ENCODE peak calls at places on chromosomes 6 and 20, in ten cellular contexts. S is left ventricle myocardium inferior, O is OCI-LY7, U is H9, P is lower lobe of right lung, M is astrocyte of the spinal cord, L is left lung, I is fibroblast of villous mesenchyme, E is Calu3, N is sigmoid colon. J is an unnamed sample.

GRCh38 chr20:6680441-6680840 is 87.0 kb upstream of the BMP2 start:
- DNase-seq in S (no peak), O (no peak), U (no peak), P (no peak), M (no peak), L (no peak), I (no peak), E (no peak), N (no peak), J (no peak)

GRCh38 chr6:145138469-145139185 is 596.7 kb downstream of the EPM2A start:
- DNase-seq in S (no peak), O (no peak), U (no peak), P (no peak), M (no peak), L (no peak), I (no peak), E (no peak), N (no peak), J (no peak)

GRCh38 chr6:130239755-130240154 is 17.0 kb upstream of the SAMD3 start:
- DNase-seq in S (no peak), O (no peak), U (no peak), P (no peak), M (peak), L (no peak), I (no peak), E (no peak), N (no peak), J (peak)

GRCh38 chr6:31738048-31738979 is 1.5 kb upstream of the MSH5 start:
- DNase-seq in S (no peak), O (peak), U (peak), P (peak), M (peak), L (peak), I (peak), E (peak), N (no peak), J (peak)

GRCh38 chr6:3139090-3139903 is 18.0 kb downstream of the TUBB2A start:
- DNase-seq in S (peak), O (peak), U (no peak), P (peak), M (peak), L (peak), I (peak), E (no peak), N (peak), J (peak)

GRCh38 chr6:157045831-157046454 is 268.8 kb downstream of the ARID1B start:
- DNase-seq in S (no peak), O (no peak), U (no peak), P (no peak), M (peak), L (no peak), I (peak), E (peak), N (no peak), J (peak)

GRCh38 chr20:17014217-17014616 is 212.6 kb upstream of the PCSK2 start:
- DNase-seq in S (no peak), O (no peak), U (no peak), P (no peak), M (no peak), L (no peak), I (no peak), E (no peak), N (no peak), J (no peak)

GRCh38 chr6:72245565-72245964 is 359.2 kb downstream of the RIMS1 start:
- DNase-seq in S (no peak), O (no peak), U (peak), P (no peak), M (no peak), L (no peak), I (no peak), E (no peak), N (no peak), J (no peak)

GRCh38 chr20:50607850-50608749 is 83.2 kb downstream of the RIPOR3 start:
- DNase-seq in S (no peak), O (no peak), U (no peak), P (no peak), M (no peak), L (no peak), I (no peak), E (no peak), N (no peak), J (no peak)

GRCh38 chr20:31868853-31869672 is 1.3 kb downstream of the DUSP15 start:
- DNase-seq in S (no peak), O (no peak), U (no peak), P (no peak), M (no peak), L (no peak), I (no peak), E (no peak), N (no peak), J (no peak)

GRCh38 chr6:70414813-70415212 is 1.5 kb downstream of the FAM135A start:
- DNase-seq in S (no peak), O (peak), U (no peak), P (no peak), M (no peak), L (no peak), I (no peak), E (no peak), N (no peak), J (no peak)

GRCh38 chr6:72286911-72287311 is 335.0 kb upstream of the KCNQ5 start:
- DNase-seq in S (no peak), O (no peak), U (no peak), P (no peak), M (peak), L (no peak), I (peak), E (no peak), N (no peak), J (peak)

GRCh38 chr6:133855994-133856393 is 32.9 kb upstream of the TCF21 start:
- DNase-seq in S (no peak), O (no peak), U (no peak), P (no peak), M (no peak), L (no peak), I (no peak), E (no peak), N (no peak), J (no peak)

DNA sequence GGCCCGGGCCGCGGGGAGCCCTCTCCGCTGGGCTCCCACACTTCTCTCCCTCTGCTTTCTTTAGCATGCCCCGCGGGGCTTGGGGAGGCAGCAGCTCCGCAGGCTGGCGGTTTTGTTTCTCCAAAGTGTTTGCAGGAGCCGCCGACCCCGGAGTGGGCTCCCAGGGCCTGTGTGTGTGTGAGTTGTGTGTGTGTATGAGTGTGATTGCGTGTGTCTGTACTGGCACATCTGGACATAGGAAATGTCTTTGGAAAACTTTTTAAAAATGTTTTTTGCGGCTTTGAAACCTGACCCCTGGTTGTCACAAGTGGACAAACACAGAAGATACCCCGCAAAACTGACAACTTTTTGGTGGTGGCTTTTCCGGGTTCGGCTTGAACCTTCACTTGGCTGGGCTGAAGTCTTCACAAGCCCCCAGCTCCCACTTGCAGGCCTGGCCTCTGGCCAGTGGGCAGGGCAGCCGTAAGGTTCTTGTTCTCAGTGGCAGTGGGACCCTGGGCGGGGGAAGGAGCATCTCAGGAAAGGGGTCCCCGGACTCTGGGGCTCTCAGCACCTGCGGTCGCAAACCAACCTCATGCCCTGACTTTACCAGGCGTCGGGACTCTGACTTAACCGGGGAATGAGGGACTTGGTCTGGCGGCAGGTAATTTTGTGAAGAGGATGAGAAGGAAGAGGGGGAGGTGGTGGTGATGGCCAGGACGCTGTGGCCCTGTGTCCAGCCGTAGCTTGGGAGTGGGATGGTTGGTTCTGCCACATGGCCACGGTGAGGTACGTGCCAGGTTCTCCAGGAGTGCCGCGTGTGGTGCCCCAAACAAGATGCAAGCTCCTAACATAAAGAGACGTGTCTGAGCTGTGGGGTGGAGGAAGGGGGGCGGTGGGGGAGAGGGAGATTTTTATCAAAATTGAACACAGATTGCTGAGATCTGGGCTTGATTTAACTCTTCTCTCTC is 600 bp downstream of the DAAM2 start:
- DNase-seq in S (no peak), O (no peak), U (peak), P (no peak), M (no peak), L (no peak), I (peak), E (no peak), N (peak), J (peak)
- TF ChIP-seq CTCF in S (no peak), O (no peak), U (no peak), P (no peak), M (no peak), L (no peak), I (no peak), E (no peak), N (no peak), J (peak)

GRCh38 chr6:30447237-30447636 is 42.1 kb upstream of the HLA-E start:
- DNase-seq in S (no peak), O (no peak), U (peak), P (no peak), M (peak), L (no peak), I (no peak), E (peak), N (no peak), J (peak)
- TF ChIP-seq CTCF in S (no peak), O (no peak), U (peak), P (no peak), M (peak), L (no peak), I (peak), E (peak), N (no peak), J (peak)

GRCh38 chr20:42595625-42596024 is 594.1 kb downstream of the PTPRT start:
- DNase-seq in S (no peak), O (no peak), U (no peak), P (no peak), M (no peak), L (no peak), I (no peak), E (no peak), N (no peak), J (no peak)
- TF ChIP-seq CTCF in S (no peak), O (no peak), U (no peak), P (no peak), M (no peak), L (no peak), I (no peak), E (no peak), N (no peak), J (no peak)

GRCh38 chr6:53858913-53859312 is 64.1 kb downstream of the LRRC1 start:
- DNase-seq in S (no peak), O (no peak), U (no peak), P (no peak), M (no peak), L (no peak), I (no peak), E (no peak), N (no peak), J (no peak)

GRCh38 chr6:53860511-53860910 is 65.7 kb downstream of the LRRC1 start:
- DNase-seq in S (no peak), O (no peak), U (no peak), P (no peak), M (no peak), L (no peak), I (no peak), E (no peak), N (no peak), J (no peak)

GRCh38 chr6:53857318-53858094 is 62.7 kb downstream of the LRRC1 start:
- DNase-seq in S (no peak), O (no peak), U (no peak), P (no peak), M (no peak), L (no peak), I (no peak), E (no peak), N (no peak), J (peak)

GRCh38 chr6:53855940-53856339 is 61.1 kb downstream of the LRRC1 start:
- DNase-seq in S (no peak), O (no peak), U (no peak), P (no peak), M (no peak), L (no peak), I (no peak), E (no peak), N (no peak), J (no peak)

DNA sequence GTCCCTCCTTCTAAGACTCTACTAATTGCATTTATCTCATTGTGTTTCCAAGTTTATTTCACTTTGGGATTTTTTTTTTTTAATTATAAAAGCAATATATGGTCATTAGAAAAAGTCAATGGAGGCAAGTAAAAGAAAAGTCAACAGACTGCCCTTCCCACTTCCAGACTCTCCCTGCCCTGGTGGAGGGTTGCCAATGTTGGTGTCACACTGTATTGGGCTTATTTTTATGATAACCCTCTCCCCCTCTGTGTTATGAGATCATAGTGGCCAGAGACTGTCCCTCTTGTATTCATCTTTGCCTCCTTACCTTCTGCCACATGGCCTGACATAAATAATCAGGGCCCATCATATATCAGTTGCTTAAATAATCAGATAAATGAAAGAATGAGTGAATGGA is 63.4 kb downstream of the LRRC1 start:
- DNase-seq in S (no peak), O (no peak), U (no peak), P (no peak), M (no peak), L (no peak), I (no peak), E (no peak), N (no peak), J (no peak)
- TF ChIP-seq CTCF in S (no peak), O (no peak), U (no peak), P (no peak), M (no peak), L (no peak), I (no peak), E (no peak), N (no peak), J (no peak)

DNA sequence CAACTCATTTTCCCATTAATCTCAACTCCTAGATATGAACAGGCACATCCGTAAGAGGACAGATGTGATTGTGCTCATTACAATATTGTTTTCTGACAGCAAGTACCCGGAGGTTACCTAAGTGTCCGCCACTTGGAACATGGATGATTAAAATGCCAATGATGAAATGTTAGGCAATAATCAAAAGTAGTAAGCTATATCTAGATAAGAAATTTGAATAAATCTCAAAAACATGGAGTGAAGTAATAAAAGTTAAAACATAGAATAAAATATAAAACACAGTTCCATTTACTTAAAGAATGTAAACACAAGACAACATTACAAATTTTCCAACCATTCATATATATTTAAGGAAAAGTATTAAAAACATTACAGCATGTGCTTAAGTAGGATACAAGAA is 59.2 kb upstream of the LY86 start:
- DNase-seq in S (no peak), O (no peak), U (no peak), P (no peak), M (no peak), L (no peak), I (no peak), E (no peak), N (no peak), J (no peak)
- TF ChIP-seq CTCF in S (no peak), O (no peak), U (no peak), P (no peak), M (no peak), L (no peak), I (no peak), E (no peak), N (no peak), J (no peak)

GRCh38 chr6:169666441-169666840 is 35.4 kb downstream of the WDR27 start:
- DNase-seq in S (no peak), O (no peak), U (no peak), P (peak), M (no peak), L (no peak), I (no peak), E (no peak), N (no peak), J (no peak)
- TF ChIP-seq CTCF in S (no peak), O (no peak), U (no peak), P (no peak), M (no peak), L (no peak), I (no peak), E (no peak), N (no peak), J (no peak)

GRCh38 chr6:168136001-168136400 is 57.0 kb upstream of the FRMD1 start:
- DNase-seq in S (no peak), O (no peak), U (peak), P (no peak), M (no peak), L (no peak), I (no peak), E (no peak), N (peak), J (no peak)
- TF ChIP-seq CTCF in S (no peak), O (no peak), U (no peak), P (no peak), M (no peak), L (no peak), I (no peak), E (no peak), N (no peak), J (no peak)

DNA sequence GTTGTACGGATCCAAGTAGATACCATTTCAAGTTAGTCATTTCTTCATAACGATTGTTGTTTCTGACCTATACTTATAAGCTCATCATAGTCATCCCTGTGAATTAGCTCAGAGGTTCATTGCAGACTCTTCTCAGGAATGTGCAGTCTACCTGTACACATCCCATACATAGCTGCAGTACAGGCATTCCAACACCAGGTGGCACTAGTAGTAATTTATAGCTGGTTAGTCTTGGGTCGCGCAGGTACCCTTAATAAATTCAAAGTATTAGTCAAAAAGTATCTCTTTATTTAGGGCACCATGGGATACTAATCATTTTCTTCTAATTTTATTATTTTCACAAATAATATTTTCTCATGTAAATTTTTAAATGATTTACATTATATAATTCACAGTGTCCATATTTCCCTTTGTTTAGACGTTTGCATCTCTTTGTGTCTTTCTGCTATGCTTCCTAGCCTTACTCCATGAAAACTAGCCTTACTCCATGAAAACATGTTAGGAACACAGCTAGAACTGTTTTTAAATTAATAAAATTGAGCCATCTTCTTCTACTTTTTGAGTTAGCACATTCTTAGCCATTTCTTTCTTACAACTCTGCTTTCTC is 128.6 kb upstream of the FAM83B start:
- DNase-seq in S (no peak), O (peak), U (peak), P (no peak), M (peak), L (peak), I (peak), E (peak), N (no peak), J (peak)
- TF ChIP-seq CTCF in S (peak), O (peak), U (peak), P (peak), M (peak), L (peak), I (peak), E (peak), N (peak), J (peak)

J was measured in AG10803.